ENCODE peak calls at places on chromosome 10, in four cellular contexts. One of them, this sample, is unnamed.
A peak's percentile ranks its signal among the peaks of the same experiment; 100 is the strongest.

GRCh38 chr10:30827531-30828120 is 198.1 kb upstream of the LYZL2 start:
- DNase-seq in GM12878: no peak
- DNase-seq in IMR-90: peak; percentile 68
- DNase-seq in A549: no peak
- DNase-seq in this sample: no peak

GRCh38 chr10:83078160-83078559 is 1061.1 kb upstream of the GHITM start:
- DNase-seq in IMR-90: no peak
- DNase-seq in GM12878: no peak
- DNase-seq in A549: no peak
- DNase-seq in this sample: no peak

GRCh38 chr10:128539784-128540759 is 413.8 kb upstream of the MKI67 start:
- DNase-seq in IMR-90: no peak
- DNase-seq in A549: no peak
- DNase-seq in GM12878: no peak
- DNase-seq in this sample: no peak

GRCh38 chr10:22648547-22648961 is 65.8 kb downstream of the PIP4K2A start:
- DNase-seq in GM12878: peak; percentile 75
- DNase-seq in IMR-90: peak; percentile 46
- DNase-seq in A549: no peak
- DNase-seq in this sample: no peak

GRCh38 chr10:794382-794956 is 105.0 kb upstream of the DIP2C start:
- DNase-seq in IMR-90: peak; percentile 48
- DNase-seq in A549: no peak
- DNase-seq in GM12878: no peak
- DNase-seq in this sample: no peak

GRCh38 chr10:106424076-106424475 is 740.4 kb downstream of the SORCS1 start:
- DNase-seq in A549: no peak
- DNase-seq in GM12878: no peak
- DNase-seq in IMR-90: peak; percentile 96
- DNase-seq in this sample: no peak

GRCh38 chr10:9807848-9808247 is 1209.8 kb upstream of the CELF2 start:
- DNase-seq in IMR-90: no peak
- DNase-seq in A549: no peak
- DNase-seq in GM12878: no peak
- DNase-seq in this sample: no peak

GRCh38 chr10:72685264-72685921 is 6.5 kb upstream of the MCU start:
- DNase-seq in A549: no peak
- DNase-seq in IMR-90: no peak
- DNase-seq in GM12878: no peak
- DNase-seq in this sample: no peak

GRCh38 chr10:72087969-72088878 is at the start of gene SPOCK2:
- DNase-seq in GM12878: no peak
- DNase-seq in A549: no peak
- DNase-seq in IMR-90: no peak
- DNase-seq in this sample: no peak

GRCh38 chr10:955127-955819 is 23.8 kb upstream of the LARP4B start:
- DNase-seq in A549: no peak
- DNase-seq in IMR-90: no peak
- DNase-seq in GM12878: no peak
- DNase-seq in this sample: no peak

GRCh38 chr10:16776896-16777295 is 40.3 kb downstream of the RSU1 start:
- DNase-seq in GM12878: no peak
- DNase-seq in IMR-90: peak; percentile 23
- DNase-seq in A549: no peak
- DNase-seq in this sample: no peak

GRCh38 chr10:120221873-120222485 is 235.0 kb upstream of the PLPP4 start:
- DNase-seq in A549: peak; percentile 65
- DNase-seq in GM12878: no peak
- DNase-seq in IMR-90: no peak
- DNase-seq in this sample: peak; percentile 49
- TF ChIP-seq ELK1 in A549: no peak
- TF ChIP-seq ELK1 in GM12878: no peak
- TF ChIP-seq ELK1 in IMR-90: no peak
- TF ChIP-seq ELK1 in this sample: no peak

DNA sequence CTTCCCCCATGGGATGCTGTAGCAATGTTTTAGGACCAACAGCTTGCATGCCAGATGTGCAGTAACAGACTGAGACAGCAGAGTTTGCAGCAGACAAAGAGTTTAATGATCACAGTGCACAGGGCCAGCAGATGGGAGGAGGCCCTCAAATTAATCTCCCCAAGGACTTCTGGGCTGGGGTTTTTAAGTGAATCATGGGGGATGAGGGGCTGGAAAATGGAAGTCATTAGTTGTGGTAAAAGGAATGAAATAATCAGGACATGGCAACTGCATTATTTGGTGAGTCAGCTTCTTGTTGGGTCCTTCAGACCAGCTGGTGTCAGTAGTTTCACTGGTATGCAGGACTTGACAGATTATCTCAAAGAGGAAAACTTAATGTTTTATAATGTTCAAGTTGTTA is 12.6 kb upstream of the NRBF2 start:
- DNase-seq in GM12878: no peak
- DNase-seq in IMR-90: peak; percentile 90
- DNase-seq in A549: no peak
- DNase-seq in this sample: no peak
- TF ChIP-seq ELK1 in GM12878: no peak
- TF ChIP-seq ELK1 in IMR-90: no peak
- TF ChIP-seq ELK1 in A549: no peak
- TF ChIP-seq ELK1 in this sample: no peak

GRCh38 chr10:124917939-124918830 is 23.7 kb upstream of the ZRANB1 start:
- DNase-seq in GM12878: no peak
- DNase-seq in A549: no peak
- DNase-seq in IMR-90: peak; percentile 84
- DNase-seq in this sample: no peak
- TF ChIP-seq ELK1 in GM12878: no peak
- TF ChIP-seq ELK1 in A549: no peak
- TF ChIP-seq ELK1 in IMR-90: no peak
- TF ChIP-seq ELK1 in this sample: no peak

GRCh38 chr10:69364232-69364631 is 52.5 kb downstream of the TACR2 start:
- DNase-seq in GM12878: no peak
- DNase-seq in IMR-90: no peak
- DNase-seq in A549: no peak
- DNase-seq in this sample: no peak
- TF ChIP-seq ELK1 in GM12878: no peak
- TF ChIP-seq ELK1 in IMR-90: no peak
- TF ChIP-seq ELK1 in A549: no peak
- TF ChIP-seq ELK1 in this sample: no peak

DNA sequence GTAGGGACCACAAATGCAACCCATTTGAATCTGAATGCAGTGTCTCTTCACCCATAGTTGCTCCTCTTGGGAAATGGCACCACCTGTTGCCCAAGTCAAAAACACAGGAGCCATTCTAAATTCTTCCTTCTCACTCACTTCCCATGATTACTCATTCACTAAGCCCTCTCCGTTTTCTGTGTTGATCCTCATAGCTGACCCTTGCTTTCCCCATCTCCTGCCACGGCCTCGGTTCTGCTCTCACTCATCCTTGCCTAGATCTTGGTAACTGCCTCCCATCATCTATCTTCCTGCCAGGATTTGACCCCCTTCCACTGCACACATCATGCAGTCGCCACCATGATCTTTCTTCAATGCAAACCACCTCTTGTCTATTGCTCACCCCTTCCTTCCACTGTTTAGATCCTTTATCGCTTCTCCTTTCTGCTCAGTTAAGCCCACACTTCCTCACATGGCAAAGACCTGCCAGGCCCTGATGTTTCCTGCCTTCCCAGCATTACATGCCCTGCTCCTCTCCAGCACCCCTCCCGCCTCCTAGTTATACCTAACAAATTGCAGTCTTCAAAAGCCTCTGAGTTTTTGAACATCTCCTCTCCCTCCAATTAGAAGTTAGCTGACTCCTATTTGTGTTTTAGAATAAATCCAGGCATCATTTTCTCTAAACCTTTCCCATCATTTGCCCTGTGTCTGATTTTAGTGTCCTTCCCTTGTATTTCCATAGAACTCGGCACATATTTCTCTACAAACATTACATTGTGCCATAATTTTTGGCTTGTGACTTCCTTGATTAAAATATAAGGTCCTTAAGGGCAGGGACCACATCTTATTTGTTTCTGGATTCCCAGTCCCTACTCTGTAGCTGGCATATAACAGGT is 19.2 kb upstream of the CPN1 start:
- DNase-seq in A549: peak; percentile 65
- DNase-seq in IMR-90: peak; percentile 42
- DNase-seq in GM12878: no peak
- DNase-seq in this sample: no peak
- TF ChIP-seq ELK1 in A549: no peak
- TF ChIP-seq ELK1 in IMR-90: no peak
- TF ChIP-seq ELK1 in GM12878: no peak
- TF ChIP-seq ELK1 in this sample: no peak

GRCh38 chr10:122045212-122045611 is 56.2 kb downstream of the TACC2 start:
- DNase-seq in A549: no peak
- DNase-seq in GM12878: no peak
- DNase-seq in IMR-90: no peak
- DNase-seq in this sample: no peak

GRCh38 chr10:122044045-122044661 is 55.2 kb downstream of the TACC2 start:
- DNase-seq in A549: no peak
- DNase-seq in GM12878: no peak
- DNase-seq in IMR-90: peak; percentile 49
- DNase-seq in this sample: no peak

GRCh38 chr10:122042836-122043235 is 53.9 kb downstream of the TACC2 start:
- DNase-seq in GM12878: no peak
- DNase-seq in IMR-90: no peak
- DNase-seq in A549: no peak
- DNase-seq in this sample: no peak

GRCh38 chr10:122040786-122041185 is 51.8 kb downstream of the TACC2 start:
- DNase-seq in IMR-90: no peak
- DNase-seq in GM12878: no peak
- DNase-seq in A549: no peak
- DNase-seq in this sample: no peak

GRCh38 chr10:122044713-122045112 is 55.8 kb downstream of the TACC2 start:
- DNase-seq in A549: no peak
- DNase-seq in GM12878: no peak
- DNase-seq in IMR-90: peak; percentile 53
- DNase-seq in this sample: no peak
- TF ChIP-seq ELK1 in A549: no peak
- TF ChIP-seq ELK1 in GM12878: no peak
- TF ChIP-seq ELK1 in IMR-90: no peak
- TF ChIP-seq ELK1 in this sample: no peak

GRCh38 chr10:48696535-48696873 is 11.8 kb downstream of the WDFY4 start:
- DNase-seq in A549: no peak
- DNase-seq in GM12878: no peak
- DNase-seq in IMR-90: no peak
- DNase-seq in this sample: no peak
- TF ChIP-seq ELK1 in A549: no peak
- TF ChIP-seq ELK1 in GM12878: no peak
- TF ChIP-seq ELK1 in IMR-90: no peak
- TF ChIP-seq ELK1 in this sample: no peak

This sample was measured in K562.